ENCODE peak calls at places on chromosomes 16 and 17, in ten cellular contexts. C is activated CD4-positive, CD25-positive, alpha-beta regulatory T cell treated with anti-CD3 and anti-CD28 coated beads, Interleukin-2, amount 50 U/mL, for 72 hours; F is stimulated activated CD8-positive, alpha-beta memory T cell treated with anti-CD3 and anti-CD28 coated beads, Interleukin-15, amount 100 ng/mL, for 48 hours; W is lower leg skin; U is choroid plexus epithelial cell; I is AG08396; O is ACHN; L is neural progenitor cell; H is NCI-H1694 treated with DMSO at 0.1 percent for 48 hours; G is amniotic stem cell. N is an unnamed sample.
A peak's percentile ranks its signal among the peaks of the same experiment; 100 is the strongest.

GRCh38 chr16:69112285-69113129 is 7.1 kb downstream of the HAS3 start:
- DNase-seq in C (peak; percentile 61), F (no peak), W (peak; percentile 82), U (peak; percentile 61), I (peak; percentile 79), O (peak; percentile 69), L (peak; percentile 84), H (peak; percentile 13), G (no peak), N (peak; percentile 14)

GRCh38 chr17:79711715-79712305 is 18.9 kb upstream of the ENPP7 start:
- DNase-seq in C (no peak), F (no peak), W (no peak), U (no peak), I (no peak), O (no peak), L (no peak), H (no peak), G (no peak), N (no peak)

GRCh38 chr17:82418001-82418986 is at the start of the genes HEXD and OGFOD3:
- DNase-seq in C (peak; percentile 92), F (peak; percentile 78), W (peak; percentile 95), U (peak; percentile 82), I (peak; percentile 100), O (peak; percentile 89), L (peak; percentile 96), H (peak; percentile 80), G (peak; percentile 63), N (peak; percentile 92)

GRCh38 chr16:88295526-88296436 is 87.0 kb upstream of the ZNF469 start:
- DNase-seq in C (no peak), F (no peak), W (no peak), U (no peak), I (no peak), O (no peak), L (no peak), H (peak; percentile 71), G (no peak), N (no peak)

GRCh38 chr17:64148699-64149098 is 18.8 kb upstream of the ERN1 start:
- DNase-seq in C (no peak), F (no peak), W (peak; percentile 80), U (no peak), I (no peak), O (peak; percentile 17), L (no peak), H (no peak), G (no peak), N (no peak)

GRCh38 chr16:67860589-67861398 is 12.1 kb upstream of the EDC4 start:
- DNase-seq in C (no peak), F (no peak), W (no peak), U (no peak), I (no peak), O (no peak), L (no peak), H (no peak), G (no peak), N (no peak)

GRCh38 chr16:19375561-19376158 is 42.0 kb upstream of the TMC5 start:
- DNase-seq in C (no peak), F (no peak), W (no peak), U (peak; percentile 82), I (peak; percentile 67), O (peak; percentile 64), L (peak; percentile 78), H (peak; percentile 46), G (no peak), N (peak; percentile 58)

GRCh38 chr16:30953511-30954124 is 3.9 kb upstream of the SETD1A start:
- DNase-seq in C (peak; percentile 49), F (peak; percentile 41), W (no peak), U (peak; percentile 89), I (peak; percentile 46), O (peak; percentile 82), L (peak; percentile 97), H (peak; percentile 80), G (peak; percentile 53), N (peak; percentile 85)

GRCh38 chr16:88681084-88681680 is 5.1 kb downstream of the SNAI3 start:
- DNase-seq in C (no peak), F (no peak), W (no peak), U (no peak), I (no peak), O (peak; percentile 29), L (peak; percentile 43), H (no peak), G (no peak), N (no peak)

GRCh38 chr17:50205111-50205821 is 3.8 kb upstream of the COL1A1 start:
- DNase-seq in C (no peak), F (no peak), W (no peak), U (peak; percentile 60), I (no peak), O (no peak), L (no peak), H (no peak), G (no peak), N (no peak)

GRCh38 chr16:80250376-80250775 is 290.4 kb upstream of the DYNLRB2 start:
- DNase-seq in C (no peak), F (no peak), W (no peak), U (no peak), I (no peak), O (no peak), L (no peak), H (no peak), G (no peak), N (no peak)